ENCODE peak calls at places on chromosomes 6 and 20, in five cellular contexts. X is type B pancreatic cell; O is naive thymus-derived CD4-positive, alpha-beta T cell; L is HuH-7.5; N is effector memory CD4-positive, alpha-beta T cell. C is an unnamed sample.

GRCh38 chr6:154595538-154595937 is 85.1 kb upstream of the CNKSR3 start:
- DNase-seq in O (no peak), L (no peak), X (no peak), N (no peak), C (no peak)

GRCh38 chr6:41733707-41734665 is 1.4 kb downstream of the TFEB start:
- DNase-seq in O (peak), N (peak), X (no peak), L (peak), C (peak)

GRCh38 chr20:2545594-2545993 is 9.2 kb downstream of the TMC2 start:
- DNase-seq in X (no peak), O (no peak), N (no peak), L (no peak), C (no peak)

GRCh38 chr6:22748681-22749080 is 179.3 kb downstream of the HDGFL1 start:
- DNase-seq in N (no peak), X (no peak), L (no peak), O (no peak), C (no peak)

GRCh38 chr6:100657678-100658330 is 193.1 kb upstream of the SIM1 start:
- DNase-seq in X (no peak), L (no peak), N (no peak), O (no peak), C (no peak)

GRCh38 chr6:2355155-2355554 is 109.8 kb upstream of the GMDS start:
- DNase-seq in N (no peak), L (no peak), O (no peak), X (no peak), C (no peak)

GRCh38 chr6:62707156-62707555 is 421.1 kb upstream of the KHDRBS2 start:
- DNase-seq in L (no peak), X (no peak), O (no peak), N (no peak), C (peak)

GRCh38 chr6:39197521-39198500 is 31.5 kb downstream of the KCNK5 start:
- DNase-seq in N (no peak), L (no peak), O (no peak), X (no peak), C (no peak)

GRCh38 chr6:148713896-148714295 is 32.9 kb upstream of the UST start:
- DNase-seq in L (no peak), O (no peak), N (no peak), X (no peak), C (no peak)

GRCh38 chr6:124960757-124961467 is 1.3 kb upstream of the RNF217 start:
- DNase-seq in N (no peak), X (no peak), L (no peak), O (no peak), C (no peak)